ENCODE peak calls at places on chromosomes 16 and 17, in five cellular contexts. B is substantia nigra, R is heart left ventricle, W is GM13977, D is DMS 273 treated with DMSO at 0.1 percent for 48 hours. O is an unnamed sample.
A peak's percentile ranks its signal among the peaks of the same experiment; 100 is the strongest.

GRCh38 chr17:66542967-66543525 is 240.6 kb downstream of the PRKCA start:
- DNase-seq in D (no peak), R (no peak), W (no peak), B (no peak), O (peak; percentile 75)

GRCh38 chr16:80200079-80200478 is 340.7 kb upstream of the DYNLRB2 start:
- DNase-seq in W (no peak), D (no peak), B (no peak), R (no peak), O (no peak)

GRCh38 chr17:82900741-82901140 is 60.9 kb upstream of the ZNF750 start:
- DNase-seq in B (no peak), R (no peak), D (no peak), W (no peak), O (no peak)

GRCh38 chr16:81609323-81609892 is 164.8 kb downstream of the CMIP start:
- DNase-seq in W (peak; percentile 38), B (no peak), D (no peak), R (no peak), O (no peak)

GRCh38 chr17:19012171-19013080 is 7.9 kb upstream of the FAM83G start:
- DNase-seq in R (no peak), D (no peak), B (no peak), W (no peak), O (no peak)

GRCh38 chr17:44759096-44759915 is 518 bp downstream of the ADAM11 start:
- DNase-seq in R (no peak), W (peak; percentile 56), B (no peak), D (no peak), O (peak; percentile 45)

GRCh38 chr17:49932131-49932723 is 36.8 kb upstream of the DLX4 start:
- DNase-seq in R (no peak), W (no peak), B (no peak), D (no peak), O (no peak)

GRCh38 chr17:16425698-16426659 is 10.6 kb downstream of the TRPV2 start:
- DNase-seq in R (no peak), B (no peak), D (no peak), W (no peak), O (no peak)

GRCh38 chr17:29155966-29156338 is 24.2 kb downstream of the MYO18A start:
- DNase-seq in D (no peak), B (no peak), W (no peak), R (no peak), O (no peak)

GRCh38 chr17:41013181-41013580 is 4.3 kb upstream of the KRTAP3-1 start:
- DNase-seq in W (no peak), B (no peak), D (no peak), R (no peak), O (no peak)

GRCh38 chr17:2468270-2468669 is 43.4 kb downstream of the METTL16 start:
- DNase-seq in B (no peak), R (no peak), D (no peak), W (no peak), O (no peak)

GRCh38 chr17:35046740-35047283 is 16.7 kb downstream of the RFFL start:
- DNase-seq in B (no peak), W (peak; percentile 73), D (peak; percentile 80), R (no peak), O (peak; percentile 28)

GRCh38 chr17:13597723-13598347 is 3.9 kb downstream of the HS3ST3A1 start:
- DNase-seq in W (peak; percentile 60), D (no peak), B (no peak), R (peak; percentile 22), O (no peak)

GRCh38 chr16:27449434-27450188 is 47.6 kb downstream of the IL21R start:
- DNase-seq in W (peak; percentile 87), B (no peak), R (no peak), D (no peak), O (no peak)

GRCh38 chr17:79655672-79656290 is 44.9 kb upstream of the RBFOX3 start:
- DNase-seq in B (no peak), D (no peak), R (no peak), W (no peak), O (no peak)

GRCh38 chr16:22262460-22262859 is 34.7 kb upstream of the POLR3E start:
- DNase-seq in D (no peak), W (no peak), R (no peak), B (no peak), O (no peak)

GRCh38 chr17:70168044-70168978 is 1.0 kb upstream of the KCNJ2 start:
- DNase-seq in B (peak; percentile 63), W (peak; percentile 48), R (peak; percentile 78), D (peak; percentile 26), O (peak; percentile 28)

GRCh38 chr16:1338119-1338730 is 4.8 kb downstream of the BAIAP3 start:
- DNase-seq in D (no peak), B (no peak), R (no peak), W (no peak), O (no peak)

GRCh38 chr16:29779474-29779873 is 1.4 kb downstream of the ZG16 start:
- DNase-seq in B (no peak), D (no peak), R (no peak), W (no peak), O (no peak)